ENCODE peak calls at places on chromosomes 4 and X, in ten cellular contexts. B is COR-L47; L is stimulated activated CD8-positive, alpha-beta memory T cell treated with anti-CD3 and anti-CD28 coated beads, Interleukin-12 subunit alpha, Interleukin-12 subunit beta, amount 100 ng/mL, for 1 hour; D is activated CD4-positive, alpha-beta T cell treated with anti-CD3 and anti-CD28 coated beads, Interleukin-2, amount 10 ng/mL, durations not matched to agents 24 days and 14 days; G is sciatic nerve; R is neural crest cell; Q is NCI-H1930; C is amniotic stem cell; F is T-helper 17 cell; K is fibroblast of the aortic adventitia. N is an unnamed sample.

GRCh38 chr4:36255575-36255974 is 11.3 kb upstream of the ARAP2 start:
- DNase-seq in B (no peak), L (peak), D (peak), G (no peak), R (no peak), Q (no peak), C (no peak), F (peak), K (no peak), N (no peak)

GRCh38 chr4:80814266-80814665 is 216.2 kb upstream of the BMP3 start:
- DNase-seq in B (no peak), L (no peak), D (no peak), G (no peak), R (no peak), Q (no peak), C (no peak), F (no peak), K (peak), N (no peak)

GRCh38 chrX:31271615-31272471 is 200.0 kb upstream of the FTHL17 start:
- DNase-seq in B (no peak), L (no peak), D (no peak), G (no peak), R (no peak), Q (no peak), C (no peak), F (no peak), K (no peak), N (peak)

GRCh38 chr4:145484240-145484846 is 2.7 kb downstream of the SMAD1 start:
- DNase-seq in B (peak), L (no peak), D (no peak), G (no peak), R (no peak), Q (peak), C (no peak), F (no peak), K (no peak), N (no peak)

GRCh38 chrX:109890910-109891502 is 111.9 kb upstream of the TMEM164 start:
- DNase-seq in B (no peak), L (peak), D (peak), G (peak), R (peak), Q (peak), C (no peak), F (peak), K (peak), N (peak)

GRCh38 chrX:10173331-10173900 is 16.6 kb downstream of the CLCN4 start:
- DNase-seq in B (no peak), L (no peak), D (no peak), G (peak), R (no peak), Q (no peak), C (no peak), F (no peak), K (peak), N (peak)

GRCh38 chr4:165359501-165359900 is 19.3 kb upstream of the CPE start:
- DNase-seq in B (no peak), L (no peak), D (no peak), G (no peak), R (no peak), Q (no peak), C (no peak), F (no peak), K (peak), N (peak)

GRCh38 chr4:144449623-144450022 is 196.3 kb upstream of the HHIP start:
- DNase-seq in B (no peak), L (no peak), D (no peak), G (peak), R (no peak), Q (no peak), C (no peak), F (no peak), K (peak), N (peak)

GRCh38 chr4:86939123-86939522 is 4.3 kb downstream of the AFF1 start:
- DNase-seq in B (no peak), L (no peak), D (peak), G (no peak), R (no peak), Q (no peak), C (no peak), F (no peak), K (no peak), N (peak)

GRCh38 chr4:184793735-184794355 is 31.9 kb downstream of the ACSL1 start:
- DNase-seq in B (no peak), L (no peak), D (no peak), G (no peak), R (no peak), Q (no peak), C (no peak), F (no peak), K (no peak), N (no peak)

GRCh38 chrX:139532834-139533233 is 2.3 kb downstream of the F9 start:
- DNase-seq in B (no peak), L (no peak), D (no peak), G (no peak), R (no peak), Q (no peak), C (no peak), F (no peak), K (no peak), N (no peak)

GRCh38 chr4:169121920-169122319 is 111.9 kb upstream of the CBR4 start:
- DNase-seq in B (no peak), L (no peak), D (no peak), G (no peak), R (no peak), Q (no peak), C (no peak), F (no peak), K (no peak), N (no peak)

GRCh38 chr4:66704243-66704642 is 841.1 kb downstream of the CENPC start:
- DNase-seq in B (no peak), L (no peak), D (no peak), G (no peak), R (no peak), Q (no peak), C (no peak), F (no peak), K (no peak), N (no peak)

GRCh38 chrX:153773218-153773611 is 7.6 kb upstream of the SRPK3 start:
- DNase-seq in B (no peak), L (no peak), D (no peak), G (peak), R (no peak), Q (no peak), C (no peak), F (no peak), K (no peak), N (no peak)

GRCh38 chrX:68232206-68232605 is 201.1 kb downstream of the OPHN1 start:
- DNase-seq in B (no peak), L (no peak), D (no peak), G (no peak), R (no peak), Q (no peak), C (no peak), F (no peak), K (no peak), N (no peak)

GRCh38 chr4:48341776-48342558 is 638 bp downstream of the SLAIN2 start:
- DNase-seq in B (peak), L (peak), D (peak), G (peak), R (peak), Q (no peak), C (no peak), F (peak), K (no peak), N (peak)

GRCh38 chr4:10090467-10091250 is 25.9 kb downstream of the WDR1 start:
- DNase-seq in B (no peak), L (no peak), D (no peak), G (no peak), R (no peak), Q (no peak), C (no peak), F (no peak), K (no peak), N (no peak)

GRCh38 chr4:2448589-2448988 is 20.3 kb upstream of the RNF4 start:
- DNase-seq in B (no peak), L (no peak), D (no peak), G (no peak), R (no peak), Q (no peak), C (no peak), F (no peak), K (no peak), N (no peak)

GRCh38 chrX:41621236-41621651 is 67.5 kb upstream of the GPR34 start:
- DNase-seq in B (no peak), L (no peak), D (no peak), G (no peak), R (no peak), Q (no peak), C (no peak), F (no peak), K (peak), N (peak)

GRCh38 chr4:54099287-54099958 is 540 bp upstream of the GSX2 start:
- DNase-seq in B (no peak), L (no peak), D (peak), G (no peak), R (no peak), Q (peak), C (no peak), F (no peak), K (no peak), N (no peak)

GRCh38 chr4:59091376-59092142 is 1981.4 kb upstream of the IGFBP7 start:
- DNase-seq in B (no peak), L (no peak), D (no peak), G (no peak), R (no peak), Q (no peak), C (no peak), F (no peak), K (no peak), N (no peak)

GRCh38 chr4:123939621-123940020 is 543.0 kb downstream of the SPRY1 start:
- DNase-seq in B (no peak), L (no peak), D (no peak), G (no peak), R (no peak), Q (no peak), C (peak), F (no peak), K (peak), N (peak)

GRCh38 chr4:15963568-15963967 is 593 bp upstream of the FGFBP2 start:
- DNase-seq in B (no peak), L (no peak), D (peak), G (no peak), R (no peak), Q (no peak), C (no peak), F (no peak), K (no peak), N (no peak)

GRCh38 chr4:37517326-37517725 is 168.8 kb downstream of the RELL1 start:
- DNase-seq in B (no peak), L (no peak), D (no peak), G (no peak), R (no peak), Q (no peak), C (no peak), F (no peak), K (no peak), N (peak)

N was measured in GM23248.